ENCODE peak calls at places on chromosomes 4 and X, in nine cellular contexts. A is GM06990, N is left ventricle myocardium inferior, Z is tibial artery, O is PC-3, F is right atrium auricular region, T is cardiac fibroblast, I is iPS DF 6.9, K is right lobe of liver. W is an unnamed sample.

GRCh38 chrX:45449982-45450381 is 249.3 kb upstream of the DIPK2B start:
- DNase-seq in A (no peak), N (no peak), Z (no peak), O (peak), F (no peak), T (peak), I (no peak), K (no peak), W (no peak)

GRCh38 chr4:153345011-153345981 is 808 bp downstream of the MND1 start:
- DNase-seq in A (no peak), N (no peak), Z (peak), O (peak), F (peak), T (peak), I (no peak), K (peak), W (peak)

GRCh38 chr4:86564795-86565194 is 29.3 kb upstream of the PTPN13 start:
- DNase-seq in A (no peak), N (no peak), Z (no peak), O (no peak), F (no peak), T (no peak), I (no peak), K (no peak), W (no peak)

GRCh38 chr4:74859163-74859562 is 64.8 kb upstream of the BTC start:
- DNase-seq in A (no peak), N (no peak), Z (no peak), O (no peak), F (no peak), T (no peak), I (no peak), K (no peak), W (no peak)

GRCh38 chr4:99300934-99301333 is 10.1 kb upstream of the ADH1A start:
- DNase-seq in A (no peak), N (peak), Z (peak), O (peak), F (peak), T (peak), I (no peak), K (peak), W (peak)

GRCh38 chr4:134948110-134948642 is 746.6 kb upstream of the PABPC4L start:
- DNase-seq in A (no peak), N (no peak), Z (no peak), O (no peak), F (no peak), T (no peak), I (no peak), K (no peak), W (no peak)

GRCh38 chr4:38412137-38412536 is 251.9 kb upstream of the KLF3 start:
- DNase-seq in A (no peak), N (peak), Z (no peak), O (no peak), F (no peak), T (no peak), I (no peak), K (no peak), W (no peak)

GRCh38 chr4:55297346-55297745 is 48.7 kb upstream of the SRD5A3 start:
- DNase-seq in A (no peak), N (no peak), Z (no peak), O (peak), F (no peak), T (peak), I (no peak), K (no peak), W (no peak)

GRCh38 chr4:184416913-184417734 is 57.2 kb downstream of the IRF2 start:
- DNase-seq in A (no peak), N (no peak), Z (no peak), O (no peak), F (no peak), T (peak), I (no peak), K (no peak), W (no peak)

GRCh38 chr4:65383589-65384305 is 286.5 kb downstream of the EPHA5 start:
- DNase-seq in A (no peak), N (no peak), Z (no peak), O (peak), F (no peak), T (peak), I (no peak), K (no peak), W (no peak)

GRCh38 chr4:76011018-76011670 is 3.8 kb upstream of the CXCL9 start:
- DNase-seq in A (no peak), N (no peak), Z (no peak), O (no peak), F (no peak), T (no peak), I (no peak), K (no peak), W (no peak)

GRCh38 chr4:46390353-46391058 is 578 bp upstream of the GABRA2 start:
- DNase-seq in A (no peak), N (no peak), Z (no peak), O (no peak), F (no peak), T (no peak), I (no peak), K (no peak), W (no peak)

GRCh38 chr4:80069837-80070788 is 2.9 kb downstream of the ANTXR2 start:
- DNase-seq in A (peak), N (no peak), Z (no peak), O (peak), F (no peak), T (peak), I (no peak), K (no peak), W (no peak)

GRCh38 chr4:8577046-8577445 is 3.1 kb upstream of the GPR78 start:
- DNase-seq in A (no peak), N (no peak), Z (no peak), O (no peak), F (no peak), T (no peak), I (no peak), K (no peak), W (peak)

GRCh38 chrX:155611302-155611701 is 1.4 kb downstream of the TMLHE start:
- DNase-seq in A (no peak), N (no peak), Z (no peak), O (no peak), F (no peak), T (no peak), I (no peak), K (no peak), W (no peak)

GRCh38 chr4:123749408-123749807 is 352.8 kb downstream of the SPRY1 start:
- DNase-seq in A (no peak), N (peak), Z (peak), O (no peak), F (peak), T (peak), I (no peak), K (no peak), W (no peak)

GRCh38 chrX:136067946-136068345 is 79.4 kb upstream of the FHL1 start:
- DNase-seq in A (no peak), N (no peak), Z (no peak), O (no peak), F (no peak), T (no peak), I (no peak), K (no peak), W (peak)

GRCh38 chr4:158856852-158857251 is 88.0 kb downstream of the FNIP2 start:
- DNase-seq in A (no peak), N (no peak), Z (no peak), O (peak), F (no peak), T (peak), I (no peak), K (no peak), W (no peak)

GRCh38 chrX:17986977-17987376 is 125.9 kb upstream of the RAI2 start:
- DNase-seq in A (no peak), N (no peak), Z (no peak), O (no peak), F (no peak), T (no peak), I (no peak), K (no peak), W (no peak)

GRCh38 chr4:48635310-48635709 is 144.8 kb downstream of the FRYL start:
- DNase-seq in A (no peak), N (no peak), Z (no peak), O (peak), F (no peak), T (peak), I (no peak), K (no peak), W (no peak)

DNA sequence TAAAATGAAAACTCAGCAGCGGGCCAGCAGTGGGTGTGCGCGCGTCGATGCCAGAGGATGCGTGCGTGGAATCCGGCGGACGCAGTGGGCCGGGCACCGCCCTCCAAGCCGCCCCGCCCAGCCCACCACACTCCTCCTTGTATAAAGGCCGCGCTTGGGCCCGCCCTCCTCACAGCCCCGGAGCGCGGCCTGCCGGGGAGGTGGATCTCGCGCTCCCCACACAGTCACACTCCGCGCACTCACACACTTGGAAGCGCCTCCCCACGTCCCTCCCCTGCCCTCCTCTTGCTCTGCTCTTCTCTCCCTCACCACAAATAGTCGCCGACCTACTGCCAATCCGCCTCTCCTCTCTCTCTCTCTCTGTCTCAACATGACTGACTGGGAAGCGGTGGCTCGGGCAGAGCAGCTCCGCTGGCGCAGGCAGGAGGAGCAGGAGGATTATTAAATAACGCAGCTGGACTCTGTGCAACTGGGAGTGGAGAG is at the start of gene CCSER1:
- DNase-seq in A (peak), N (peak), Z (peak), O (peak), F (peak), T (peak), I (no peak), K (peak), W (peak)
- H3K4me3 ChIP-seq in A (peak), N (peak), Z (peak), O (peak), F (peak), T (peak), I (peak), K (peak), W (peak)

DNA sequence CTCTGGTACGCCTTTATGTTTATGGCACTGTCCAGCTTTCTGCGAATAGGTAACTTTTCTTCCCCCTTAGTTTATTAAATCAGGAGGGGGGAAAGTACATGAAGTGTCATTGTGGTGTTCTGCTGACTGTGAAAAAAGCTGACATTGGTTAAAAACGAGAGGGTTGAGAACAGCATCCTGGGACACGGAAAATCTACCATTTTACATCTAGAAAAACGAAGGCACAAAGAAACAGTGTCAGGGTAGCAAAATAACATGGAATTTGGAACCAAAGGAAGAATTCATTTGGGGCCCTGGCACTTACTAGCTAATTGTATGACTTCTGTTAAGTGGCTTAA is 1.2 kb upstream of the AMOT start:
- DNase-seq in A (no peak), N (no peak), Z (no peak), O (no peak), F (no peak), T (no peak), I (no peak), K (no peak), W (no peak)
- H3K4me3 ChIP-seq in A (no peak), N (peak), Z (peak), O (peak), F (peak), T (no peak), I (no peak), K (peak), W (peak)

GRCh38 chr4:118894034-118894433 is 5.4 kb downstream of the SYNPO2 start:
- DNase-seq in A (no peak), N (no peak), Z (no peak), O (no peak), F (no peak), T (no peak), I (no peak), K (no peak), W (no peak)

GRCh38 chr4:118889313-118889694 is 650 bp downstream of the SYNPO2 start:
- DNase-seq in A (no peak), N (no peak), Z (no peak), O (no peak), F (no peak), T (no peak), I (no peak), K (no peak), W (peak)

GRCh38 chr4:118884716-118885115 is 3.9 kb upstream of the SYNPO2 start:
- DNase-seq in A (no peak), N (no peak), Z (no peak), O (no peak), F (no peak), T (no peak), I (no peak), K (no peak), W (no peak)

GRCh38 chr4:118883861-118884260 is 4.8 kb upstream of the SYNPO2 start:
- DNase-seq in A (no peak), N (no peak), Z (no peak), O (peak), F (no peak), T (peak), I (no peak), K (no peak), W (no peak)

DNA sequence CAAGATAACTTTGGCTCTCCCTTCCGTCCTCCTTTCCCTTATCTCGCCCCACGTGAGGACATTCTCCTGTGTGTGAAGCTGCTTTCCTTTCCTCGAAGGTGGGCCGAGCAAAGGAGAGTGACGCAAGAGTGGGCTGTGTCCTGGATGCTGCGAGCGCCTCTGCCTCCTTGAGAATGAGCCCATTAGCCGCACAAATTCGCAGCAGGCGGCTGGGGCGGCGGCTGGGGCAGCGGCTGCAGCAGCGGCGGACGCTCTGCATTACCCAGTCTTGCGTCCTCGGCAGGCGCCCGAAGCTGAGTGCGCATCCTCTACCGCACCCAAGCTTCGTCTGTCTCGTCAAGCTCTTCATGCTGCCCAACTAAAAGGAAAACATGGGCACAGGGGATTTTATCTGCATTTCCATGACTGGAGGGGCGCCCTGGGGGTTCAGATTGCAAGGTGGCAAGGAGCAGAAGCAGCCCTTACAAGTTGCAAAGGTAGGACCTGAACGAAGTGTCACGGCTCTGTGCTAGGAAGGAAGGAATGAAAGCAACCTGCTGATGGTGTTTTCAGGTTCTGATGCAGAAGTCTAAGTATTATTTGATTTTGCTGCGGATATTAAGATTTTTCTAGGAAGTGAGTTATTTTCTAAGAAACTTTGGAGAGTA is at the start of gene SYNPO2:
- DNase-seq in A (peak), N (peak), Z (peak), O (peak), F (peak), T (peak), I (peak), K (peak), W (peak)
- H3K4me3 ChIP-seq in A (peak), N (peak), Z (peak), O (peak), F (peak), T (peak), I (peak), K (peak), W (peak)

GRCh38 chr4:1795304-1796195 is 2.5 kb downstream of the FGFR3 start:
- DNase-seq in A (no peak), N (no peak), Z (no peak), O (no peak), F (no peak), T (no peak), I (no peak), K (peak), W (no peak)
- H3K4me3 ChIP-seq in A (no peak), N (peak), Z (peak), O (no peak), F (peak), T (no peak), I (peak), K (peak), W (no peak)